ENCODE peak calls at places on chromosomes 2 and 18, in five cellular contexts. X, I, W, O and P are unnamed samples.

GRCh38 chr2:237879991-237880560 is 20.7 kb downstream of the RAMP1 start:
- DNase-seq in W (no peak), O (no peak), I (no peak), X (no peak), P (no peak)

GRCh38 chr2:61368687-61369665 is 101.9 kb downstream of the USP34 start:
- DNase-seq in W (no peak), I (no peak), O (no peak), X (no peak), P (no peak)

GRCh38 chr18:7946724-7947377 is 379.7 kb downstream of the PTPRM start:
- DNase-seq in I (peak; percentile 76), W (peak; percentile 90), X (peak; percentile 90), O (peak; percentile 89), P (peak; percentile 45)

GRCh38 chr2:241842620-241843211 is 16.0 kb downstream of the PDCD1 start:
- DNase-seq in W (no peak), X (no peak), I (no peak), O (no peak), P (no peak)

GRCh38 chr2:46493241-46493970 is 14.0 kb downstream of the TMEM247 start:
- DNase-seq in I (peak; percentile 34), X (peak; percentile 50), O (peak; percentile 82), W (peak; percentile 46), P (no peak)

GRCh38 chr2:27723372-27724144 is 48.0 kb upstream of the MRPL33 start:
- DNase-seq in I (peak; percentile 46), W (peak; percentile 78), O (peak; percentile 75), X (peak; percentile 82), P (no peak)

GRCh38 chr2:182359027-182360011 is 67.5 kb downstream of the PDE1A start:
- DNase-seq in I (no peak), X (no peak), W (peak; percentile 60), O (peak; percentile 72), P (no peak)

GRCh38 chr2:100752628-100753333 is 67.2 kb upstream of the NPAS2 start:
- DNase-seq in X (peak; percentile 92), W (peak; percentile 95), O (peak; percentile 85), I (no peak), P (peak; percentile 58)

GRCh38 chr2:219684721-219685689 is 57.6 kb downstream of the SLC4A3 start:
- DNase-seq in O (peak; percentile 43), I (no peak), W (peak; percentile 89), X (peak; percentile 92), P (no peak)

GRCh38 chr2:149573760-149574159 is 13.8 kb downstream of the MMADHC start:
- DNase-seq in W (peak; percentile 24), O (peak; percentile 48), I (no peak), X (peak; percentile 40), P (no peak)

GRCh38 chr2:231791107-231791506 is 4.9 kb downstream of the COPS7B start:
- DNase-seq in X (no peak), W (no peak), I (no peak), O (no peak), P (no peak)

GRCh38 chr2:231795525-231796327 is 9.5 kb downstream of the COPS7B start:
- DNase-seq in W (peak; percentile 76), I (peak; percentile 34), O (peak; percentile 75), X (peak; percentile 46), P (peak; percentile 48)

GRCh38 chr2:231794383-231794782 is 8.1 kb downstream of the COPS7B start:
- DNase-seq in W (no peak), I (no peak), X (no peak), O (no peak), P (no peak)
- H3K4me3 ChIP-seq in W (no peak overlapping the region), I (no peak overlapping the region), X (no peak overlapping the region), O (no peak overlapping the region), P (no peak overlapping the region)

DNA sequence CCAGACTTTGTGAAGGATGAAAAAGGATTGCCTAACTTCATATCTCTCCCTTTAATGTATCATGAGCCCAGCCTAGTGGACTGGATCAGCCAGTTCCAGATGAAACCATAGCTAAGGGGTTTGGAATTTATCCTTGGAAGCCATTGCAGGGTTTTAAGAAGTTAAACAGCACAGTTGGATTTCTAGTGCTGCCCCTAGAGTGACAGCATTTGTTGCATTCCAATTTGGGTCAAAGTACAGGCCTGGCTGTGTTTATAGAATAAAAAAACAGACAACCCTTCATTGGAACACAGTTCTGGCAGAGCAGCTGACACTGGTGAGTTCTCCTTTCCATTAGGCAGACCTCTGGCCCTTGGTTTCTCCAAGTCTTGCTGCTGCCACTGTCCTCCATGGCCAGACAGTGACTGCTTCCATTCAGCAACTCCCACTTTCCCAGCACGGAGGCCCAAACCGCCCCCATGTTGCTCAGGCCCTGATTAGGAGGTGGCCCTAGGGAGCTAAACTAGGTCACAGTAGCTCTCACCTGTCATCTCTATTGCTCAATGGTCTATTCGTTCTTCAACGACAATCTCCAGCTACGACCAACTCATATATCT is 8.0 kb downstream of the GPR39 start:
- DNase-seq in O (peak; percentile 72), W (peak; percentile 67), I (no peak), X (peak; percentile 93), P (no peak)
- TF ChIP-seq CTCF in O (peak; percentile 40), W (peak; percentile 13), I (peak; percentile 14), X (peak; percentile 41), P (no peak)

GRCh38 chr2:240435955-240436625 is 627 bp downstream of the GPC1 start:
- DNase-seq in X (peak; percentile 15), I (no peak), O (peak; percentile 7), W (no peak), P (no peak)

GRCh38 chr2:240437861-240438809 is 2.7 kb downstream of the GPC1 start:
- DNase-seq in W (peak; percentile 60), I (no peak), O (peak; percentile 42), X (peak; percentile 61), P (no peak)

GRCh38 chr2:240436626-240437180 is 1.2 kb downstream of the GPC1 start:
- DNase-seq in I (no peak), X (peak; percentile 17), O (peak; percentile 43), W (peak; percentile 38), P (no peak)

GRCh38 chr2:240438810-240439697 is 3.6 kb downstream of the GPC1 start:
- DNase-seq in I (no peak), W (no peak), O (no peak), X (no peak), P (no peak)

DNA sequence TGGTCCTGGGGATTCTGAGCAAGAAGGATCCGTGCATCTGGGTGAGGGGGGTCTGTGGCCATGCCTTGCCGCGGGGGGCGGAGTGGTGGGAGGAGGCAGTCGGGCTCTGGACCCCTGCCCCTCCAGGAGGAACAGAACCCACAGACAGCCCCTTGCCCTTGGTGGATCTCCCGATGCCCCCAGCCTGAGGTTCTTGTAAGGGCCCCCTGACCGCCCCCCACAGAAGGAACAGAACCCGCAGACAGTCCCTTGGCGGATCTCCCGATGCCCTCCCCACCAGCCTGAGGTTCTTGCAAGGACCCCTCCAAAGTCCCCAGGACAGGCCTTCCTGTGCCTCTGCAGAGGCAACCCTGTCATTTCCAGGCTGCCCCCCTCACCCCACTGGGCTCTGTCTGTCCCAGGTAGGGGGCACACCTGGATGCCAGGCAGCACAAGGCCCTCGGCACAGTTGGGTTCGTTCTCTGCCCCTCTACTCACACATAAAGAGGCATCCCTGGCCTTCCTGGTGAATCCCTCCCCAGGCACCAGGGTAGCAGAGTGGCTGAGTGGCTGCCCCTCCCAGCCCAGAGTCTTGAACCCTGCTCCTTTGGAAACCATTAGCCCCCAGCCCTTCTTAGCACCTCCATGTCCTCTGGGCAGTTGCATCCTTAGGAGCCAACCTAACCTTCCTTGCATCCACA is 1.9 kb downstream of the GPC1 start:
- DNase-seq in I (no peak), W (no peak), X (no peak), O (no peak), P (no peak)
- H3K4me3 ChIP-seq in I (peak overlapping the region; percentile 70), W (peak overlapping the region; percentile 69), X (peak overlapping the region; percentile 75), O (peak overlapping the region; percentile 92), P (peak overlapping the region; percentile 1)

DNA sequence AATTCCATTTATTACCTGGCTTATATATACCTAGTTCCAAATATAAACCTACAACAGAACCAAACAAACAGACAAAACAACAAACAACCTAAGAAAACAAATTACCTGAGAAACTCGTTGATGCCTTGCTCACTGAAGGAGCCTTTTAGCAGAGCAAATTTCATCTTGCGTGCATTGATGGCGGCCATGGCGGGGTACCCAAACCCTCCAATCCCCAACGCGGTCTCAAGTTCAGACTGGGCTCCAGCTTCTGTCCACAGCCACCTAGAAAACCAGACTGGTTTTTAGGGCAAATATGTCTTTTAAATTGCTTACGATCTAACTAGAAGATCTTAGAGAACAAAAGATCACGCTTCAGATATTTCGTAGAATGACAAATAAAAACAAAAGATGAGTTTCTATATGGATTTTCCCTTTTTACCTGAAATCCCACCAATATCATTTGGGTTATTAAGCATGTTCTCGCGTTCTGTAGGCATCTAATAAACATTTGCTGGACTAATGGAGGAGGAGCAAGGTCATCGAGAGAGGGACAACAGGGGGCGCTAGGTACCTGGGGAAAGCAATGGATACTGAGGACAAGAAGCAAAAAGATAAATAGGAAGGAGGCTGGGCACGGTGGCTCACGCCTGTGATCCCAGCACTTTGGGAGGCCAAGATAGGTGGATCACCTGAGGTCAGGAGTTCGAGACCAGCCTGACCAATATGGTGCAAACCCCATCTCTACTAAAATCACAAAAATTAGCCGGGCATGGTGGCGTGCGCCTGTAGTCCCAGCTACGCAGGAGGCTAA is 25.2 kb downstream of the PDIA6 start:
- DNase-seq in O (no peak), X (peak; percentile 5), W (peak; percentile 18), I (no peak), P (no peak)
- TF ChIP-seq CTCF in O (no peak), X (peak; percentile 32), W (peak; percentile 46), I (peak; percentile 22), P (peak; percentile 12)

DNA sequence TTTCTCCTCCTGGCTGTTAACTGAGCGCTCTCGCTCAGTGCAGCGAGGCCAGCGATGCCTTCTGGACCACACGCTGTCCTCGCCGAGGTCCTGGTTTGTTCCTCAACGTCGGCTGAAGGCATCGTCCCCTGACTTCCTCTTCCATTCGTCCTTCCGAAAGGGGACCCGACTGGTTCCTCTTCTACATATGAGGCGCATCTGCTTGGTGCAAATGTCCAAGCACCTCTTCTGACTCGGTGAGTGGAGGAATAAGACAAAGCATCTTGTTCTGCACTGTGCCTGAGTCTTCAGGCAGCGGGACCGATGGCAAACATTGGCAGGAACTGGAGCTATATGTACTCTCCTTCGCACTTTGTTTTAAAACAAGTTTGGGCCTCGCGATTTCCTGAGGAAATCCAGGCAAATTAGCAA is 651 bp upstream of the KCNS3 start:
- DNase-seq in X (peak; percentile 7), I (no peak), O (no peak), W (peak; percentile 5), P (no peak)
- H3K4me3 ChIP-seq in X (no peak overlapping the region), I (peak overlapping the region; percentile 52), O (peak overlapping the region; percentile 83), W (peak overlapping the region; percentile 13), P (peak overlapping the region; percentile 80)